ENCODE peak calls at places on chromosome 9, in ten cellular contexts. X is HCT116; A is NCI-H1105 treated with DMSO at 0.1 percent for 48 hours; L is T-cell; M is lung microvascular endothelial cell; H is foreskin fibroblast; Y is activated naive CD8-positive, alpha-beta T cell treated with anti-CD3 and anti-CD28 coated beads, Interleukin-2, amount 50 U/mL, for 24 hours; Q is neural progenitor cell; R is left cardiac atrium; K is mucosa of gallbladder. D is an unnamed sample.

GRCh38 chr9:36932198-36932597 is 101.9 kb downstream of the PAX5 start:
- DNase-seq in X (no peak), A (no peak), L (no peak), M (no peak), H (no peak), Y (no peak), Q (no peak), R (no peak), K (no peak), D (no peak)

GRCh38 chr9:94554439-94555331 is at the start of gene PCAT7:
- DNase-seq in X (peak; percentile 74), A (peak; percentile 77), L (no peak), M (peak; percentile 17), H (peak; percentile 5), Y (peak; percentile 40), Q (peak; percentile 93), R (peak; percentile 22), K (peak; percentile 42), D (peak; percentile 96)

GRCh38 chr9:115114541-115114940 is 3.4 kb downstream of the TNC start:
- DNase-seq in X (no peak), A (no peak), L (no peak), M (no peak), H (no peak), Y (no peak), Q (no peak), R (no peak), K (no peak), D (no peak)

GRCh38 chr9:137028281-137029057 is 432 bp upstream of the ABCA2 start:
- DNase-seq in X (no peak), A (peak; percentile 20), L (peak; percentile 64), M (peak; percentile 37), H (peak; percentile 83), Y (peak; percentile 70), Q (peak; percentile 95), R (peak; percentile 64), K (peak; percentile 59), D (peak; percentile 34)

GRCh38 chr9:97632992-97633858 is at the start of the genes NCBP1 and TSTD2:
- DNase-seq in X (peak; percentile 96), A (peak; percentile 96), L (peak; percentile 95), M (peak; percentile 99), H (peak; percentile 99), Y (peak; percentile 95), Q (peak; percentile 99), R (peak; percentile 98), K (peak; percentile 99), D (peak; percentile 99)

GRCh38 chr9:135926402-135927194 is 19.3 kb upstream of the CAMSAP1 start:
- DNase-seq in X (peak; percentile 90), A (no peak), L (no peak), M (peak; percentile 82), H (peak; percentile 66), Y (peak; percentile 84), Q (no peak), R (peak; percentile 42), K (peak; percentile 22), D (peak; percentile 27)

GRCh38 chr9:79973627-79974026 is 401.9 kb downstream of the TLE4 start:
- DNase-seq in X (no peak), A (no peak), L (no peak), M (no peak), H (no peak), Y (no peak), Q (no peak), R (no peak), K (no peak), D (no peak)

GRCh38 chr9:26331223-26331622 is 561.4 kb downstream of the CAAP1 start:
- DNase-seq in X (no peak), A (no peak), L (no peak), M (no peak), H (no peak), Y (no peak), Q (no peak), R (no peak), K (no peak), D (no peak)

GRCh38 chr9:562330-562729 is 279.2 kb upstream of the DMRT1 start:
- DNase-seq in X (no peak), A (no peak), L (no peak), M (no peak), H (no peak), Y (no peak), Q (no peak), R (no peak), K (no peak), D (no peak)

GRCh38 chr9:89564257-89564878 is 40.4 kb upstream of the GADD45G start:
- DNase-seq in X (peak; percentile 82), A (no peak), L (no peak), M (peak; percentile 21), H (no peak), Y (no peak), Q (peak; percentile 65), R (no peak), K (no peak), D (peak; percentile 88)

GRCh38 chr9:124450241-124450924 is at the start of gene ADGRD2:
- DNase-seq in X (no peak), A (peak; percentile 67), L (no peak), M (no peak), H (peak; percentile 34), Y (peak; percentile 14), Q (peak; percentile 89), R (no peak), K (no peak), D (peak; percentile 90)

GRCh38 chr9:36144322-36145206 is 8.0 kb downstream of the GLIPR2 start:
- DNase-seq in X (no peak), A (no peak), L (no peak), M (no peak), H (no peak), Y (no peak), Q (no peak), R (no peak), K (no peak), D (no peak)

D was measured in mesendoderm.